ENCODE peak calls at places on chromosomes 12 and 14, in ten cellular contexts. C is activated T-helper 1 cell treated with Interleukin-2 at 50 U/mL for 16 hours, K is AG04450, H is left colon, B is D341Med, T is AG08396, N is hypothalamus, J is fibroblast of the aortic adventitia, Z is body of pancreas, M is Caki2. V is an unnamed sample.

GRCh38 chr14:104925941-104926609 is 1.4 kb downstream of the PLD4 start:
- DNase-seq in C (no peak), B (no peak), N (no peak), K (no peak), J (no peak), Z (no peak), H (no peak), M (no peak), T (peak), V (no peak)

GRCh38 chr12:132359971-132360370 is 30.6 kb upstream of the GALNT9 start:
- DNase-seq in Z (no peak), M (no peak), N (no peak), B (no peak), J (no peak), T (no peak), H (no peak), K (no peak), C (no peak), V (no peak)

GRCh38 chr14:85414142-85414541 is 115.8 kb upstream of the FLRT2 start:
- DNase-seq in B (no peak), T (no peak), H (no peak), C (no peak), N (no peak), Z (no peak), K (no peak), M (no peak), J (no peak), V (no peak)

GRCh38 chr12:43761535-43761934 is 2.8 kb downstream of the IRAK4 start:
- DNase-seq in H (no peak), M (no peak), J (no peak), B (no peak), N (no peak), K (no peak), T (no peak), C (no peak), Z (no peak), V (no peak)

GRCh38 chr12:48810817-48811453 is 7.4 kb upstream of the CACNB3 start:
- DNase-seq in N (no peak), B (no peak), T (peak), H (no peak), Z (peak), K (peak), C (no peak), J (peak), M (no peak), V (no peak)

GRCh38 chr14:99155173-99155777 is 116.7 kb downstream of the BCL11B start:
- DNase-seq in J (no peak), H (no peak), Z (no peak), M (no peak), C (no peak), B (no peak), N (no peak), K (no peak), T (no peak), V (no peak)

GRCh38 chr12:20367731-20368652 is at the start of gene PDE3A:
- DNase-seq in Z (peak), B (peak), T (peak), C (no peak), H (peak), N (peak), K (no peak), M (peak), J (peak), V (peak)

GRCh38 chr12:1918081-1918874 is at the start of gene CACNA2D4:
- DNase-seq in C (no peak), N (no peak), T (peak), H (no peak), B (peak), M (no peak), J (no peak), K (no peak), Z (no peak), V (no peak)

GRCh38 chr12:27821259-27821973 is 41.4 kb upstream of the MANSC4 start:
- DNase-seq in M (peak), J (peak), H (no peak), K (peak), N (peak), T (peak), C (no peak), Z (peak), B (peak), V (no peak)